ENCODE peak calls at places on chromosomes 12 and 14, in eight cellular contexts. M, Q, O, V, A, C, N and P are unnamed samples.

GRCh38 chr12:108592033-108592909 is 5.6 kb downstream of the TMEM119 start:
- DNase-seq in O (no peak), V (no peak), M (no peak), A (no peak), Q (no peak), C (no peak), N (no peak), P (no peak)

GRCh38 chr14:76937181-76938091 is 91.1 kb downstream of the IRF2BPL start:
- DNase-seq in A (peak; percentile 54), V (no peak), O (no peak), N (no peak), M (peak; percentile 91), C (peak; percentile 39), Q (peak; percentile 87), P (no peak)

GRCh38 chr12:45729233-45730115 is at the start of gene ARID2:
- DNase-seq in A (peak; percentile 66), M (peak; percentile 68), O (peak; percentile 88), V (peak; percentile 77), N (no peak), Q (peak; percentile 59), C (peak; percentile 67), P (no peak)

GRCh38 chr12:76927170-76927784 is 48.5 kb upstream of the CSRP2 start:
- DNase-seq in M (peak; percentile 29), C (peak; percentile 28), Q (peak; percentile 49), O (no peak), V (no peak), N (no peak), A (peak; percentile 25), P (no peak)

GRCh38 chr12:50203691-50204090 is 36.5 kb upstream of the CERS5 start:
- DNase-seq in C (no peak), Q (no peak), V (no peak), N (no peak), M (no peak), O (no peak), A (peak; percentile 54), P (no peak)

GRCh38 chr12:22935501-22935900 is 310.5 kb downstream of the ETNK1 start:
- DNase-seq in N (no peak), A (peak; percentile 48), Q (peak; percentile 74), V (no peak), O (no peak), M (no peak), C (no peak), P (no peak)

GRCh38 chr12:60704171-60704914 is 1108.5 kb downstream of the SLC16A7 start:
- DNase-seq in N (no peak), V (no peak), Q (no peak), O (no peak), A (no peak), C (no peak), M (no peak), P (peak; percentile 98)

GRCh38 chr12:51528852-51529545 is 62.0 kb upstream of the SCN8A start:
- DNase-seq in V (no peak), Q (no peak), A (no peak), N (no peak), C (no peak), O (no peak), M (peak; percentile 43), P (no peak)

GRCh38 chr12:7376196-7376595 is 67.8 kb downstream of the CD163L1 start:
- DNase-seq in O (no peak), Q (peak; percentile 81), M (peak; percentile 7), V (no peak), C (no peak), N (no peak), A (no peak), P (no peak)

GRCh38 chr12:3651585-3652424 is 101.1 kb downstream of the CRACR2A start:
- DNase-seq in M (no peak), A (no peak), V (no peak), O (no peak), Q (no peak), C (no peak), N (no peak), P (no peak)

GRCh38 chr12:7045913-7046312 is 14.6 kb upstream of the C1S start:
- DNase-seq in C (no peak), M (no peak), A (no peak), O (no peak), V (no peak), N (no peak), Q (no peak), P (no peak)

GRCh38 chr12:4005851-4006400 is 132.7 kb upstream of the PARP11 start:
- DNase-seq in V (no peak), Q (no peak), M (no peak), A (no peak), N (no peak), O (no peak), C (no peak), P (no peak)

GRCh38 chr12:70070494-70071007 is 172.7 kb upstream of the CNOT2 start:
- DNase-seq in C (no peak), V (no peak), M (no peak), A (no peak), O (no peak), Q (peak; percentile 56), N (no peak), P (no peak)

GRCh38 chr14:71586131-71586893 is 345.9 kb upstream of the RGS6 start:
- DNase-seq in Q (peak; percentile 48), A (peak; percentile 16), N (no peak), C (no peak), O (no peak), V (no peak), M (peak; percentile 68), P (no peak)

GRCh38 chr14:71583246-71583645 is 349.0 kb upstream of the RGS6 start:
- DNase-seq in M (no peak), C (no peak), N (no peak), O (no peak), A (no peak), V (no peak), Q (no peak), P (no peak)

GRCh38 chr14:71579331-71579730 is 352.9 kb upstream of the RGS6 start:
- DNase-seq in M (no peak), O (no peak), N (no peak), A (no peak), Q (no peak), C (no peak), V (no peak), P (no peak)

GRCh38 chr14:71583705-71584104 is 348.5 kb upstream of the RGS6 start:
- DNase-seq in N (no peak), M (no peak), Q (no peak), C (no peak), V (no peak), A (no peak), O (no peak), P (no peak)

DNA sequence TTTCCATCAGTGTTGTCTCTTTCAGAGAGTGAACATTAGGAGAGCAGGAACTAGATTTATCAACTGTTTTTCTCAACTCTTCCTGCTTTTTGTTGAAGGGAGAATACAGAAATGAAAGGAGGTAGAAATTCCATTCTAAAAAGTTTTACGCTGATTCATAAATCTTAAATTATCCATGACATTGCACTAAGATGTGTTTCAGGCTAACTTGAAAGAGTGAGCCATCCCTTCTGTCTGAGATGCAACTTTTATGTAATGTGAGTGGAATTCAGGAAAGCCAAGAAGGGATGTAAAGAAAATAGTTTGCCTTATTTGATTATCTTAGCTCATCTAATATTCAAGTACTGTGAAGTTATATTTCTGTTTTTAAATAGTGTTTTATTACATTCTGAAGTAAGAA is 349.5 kb upstream of the RGS6 start:
- DNase-seq in O (no peak), A (no peak), N (no peak), Q (peak; percentile 57), M (peak; percentile 91), C (no peak), V (no peak), P (no peak)
- H3K4me3 ChIP-seq in O (no peak overlapping the region), A (no peak overlapping the region), N (no peak overlapping the region), Q (no peak overlapping the region), M (no peak overlapping the region), C (no peak overlapping the region), V (no peak overlapping the region), P (no peak overlapping the region)

DNA sequence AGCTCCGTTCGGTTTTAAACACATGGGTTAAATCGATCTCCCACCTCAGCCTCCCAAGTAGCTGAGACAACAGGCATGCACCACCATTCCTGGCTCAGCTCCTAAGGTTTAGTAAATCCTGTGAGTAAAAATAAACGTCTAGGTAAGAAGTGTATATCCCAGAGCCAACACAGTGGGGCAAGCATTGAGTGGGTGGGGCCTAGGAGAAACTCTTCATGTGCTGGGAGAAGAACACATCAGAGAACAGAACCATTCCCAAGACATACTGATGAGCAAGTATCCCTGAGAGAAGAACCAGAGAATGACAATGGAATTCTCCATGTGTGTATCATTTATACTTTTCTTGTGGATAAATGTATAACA is 86.3 kb downstream of the SEC23A start:
- DNase-seq in Q (no peak), C (no peak), N (no peak), A (no peak), O (no peak), M (no peak), V (no peak), P (no peak)
- H3K4me3 ChIP-seq in Q (no peak overlapping the region), C (no peak overlapping the region), N (no peak overlapping the region), A (no peak overlapping the region), O (no peak overlapping the region), M (no peak overlapping the region), V (no peak overlapping the region), P (no peak overlapping the region)

DNA sequence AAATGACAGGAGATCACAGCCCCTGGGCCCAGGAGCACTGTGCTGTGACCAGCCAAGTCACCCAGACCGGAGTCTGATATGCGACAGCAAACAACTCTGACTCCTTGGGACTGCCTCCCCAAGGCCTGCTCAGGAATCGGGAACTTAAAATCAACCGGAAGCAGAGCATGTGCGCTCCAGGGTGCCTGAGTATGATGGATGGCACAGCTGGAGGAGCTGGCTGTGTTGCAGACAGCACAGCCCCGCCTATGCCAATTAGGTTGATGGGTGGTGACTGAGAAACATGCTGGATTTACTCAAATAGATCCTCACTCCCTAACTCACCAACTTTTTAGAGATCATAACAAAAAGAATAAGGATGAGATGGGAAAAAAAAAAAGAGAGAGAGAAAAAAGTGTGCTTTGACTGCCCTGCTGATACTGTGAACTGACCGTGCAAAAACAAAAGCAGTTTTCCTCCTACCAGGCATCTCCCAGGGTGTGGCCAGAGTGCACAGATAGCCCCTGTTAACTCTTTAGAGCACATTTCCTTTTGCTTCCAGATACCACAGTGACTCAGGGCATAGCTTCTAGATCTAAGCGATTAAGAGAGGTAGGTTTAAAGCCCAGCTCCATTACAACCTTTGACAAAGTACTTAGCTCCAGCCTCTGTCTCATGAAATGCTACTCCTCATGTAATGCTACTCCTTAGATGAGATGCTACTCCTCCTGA is 27.4 kb upstream of the STON2 start:
- DNase-seq in C (no peak), M (peak; percentile 21), N (no peak), V (peak; percentile 43), O (no peak), Q (no peak), A (peak; percentile 11), P (no peak)
- H3K4me3 ChIP-seq in C (no peak overlapping the region), M (no peak overlapping the region), N (no peak overlapping the region), V (no peak overlapping the region), O (no peak overlapping the region), Q (no peak overlapping the region), A (no peak overlapping the region), P (no peak overlapping the region)

DNA sequence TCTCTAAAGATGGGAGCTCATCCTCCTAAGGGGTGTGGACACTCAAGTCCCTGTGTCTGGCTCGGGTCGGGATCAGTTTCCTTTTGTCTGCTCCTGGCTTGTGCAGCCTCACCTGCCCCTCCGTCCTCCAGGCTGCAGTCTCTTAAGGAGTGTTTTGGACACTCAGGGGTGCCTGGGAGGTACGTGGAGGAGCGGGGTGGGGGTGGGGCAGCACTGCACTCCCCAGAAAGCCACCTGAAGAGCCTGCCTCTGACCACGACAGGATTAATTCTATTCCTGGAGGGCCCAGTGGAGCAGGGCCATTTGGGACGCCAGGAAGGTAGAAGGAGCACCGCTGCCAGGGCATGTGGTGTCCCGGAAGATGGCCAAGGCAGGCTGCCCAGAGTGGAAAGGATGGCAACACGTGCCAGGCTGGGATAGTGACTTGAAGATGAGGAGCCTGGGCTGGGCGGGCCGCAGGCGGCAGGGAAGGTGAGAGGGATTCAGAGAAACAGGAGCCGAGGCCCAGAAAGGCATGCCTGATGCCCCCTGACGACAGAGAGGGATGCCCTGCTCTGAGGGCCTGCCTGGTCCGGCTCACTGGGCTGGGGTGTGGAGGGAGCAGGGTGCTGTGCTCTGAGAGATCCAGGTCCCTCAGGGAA is 14.8 kb upstream of the LRTM2 start:
- DNase-seq in M (no peak), Q (no peak), A (no peak), V (peak; percentile 29), O (peak; percentile 55), N (no peak), C (no peak), P (no peak)
- H3K4me3 ChIP-seq in M (no peak overlapping the region), Q (no peak overlapping the region), A (no peak overlapping the region), V (no peak overlapping the region), O (no peak overlapping the region), N (no peak overlapping the region), C (no peak overlapping the region), P (no peak overlapping the region)